ENCODE peak calls at places on chromosomes 1 and 21, in seven cellular contexts. W is astrocyte, E is PC-3, Z is AG04450, H is psoas muscle, O is left lung, J is Caco-2. X is an unnamed sample.

GRCh38 chr1:17633654-17634053 is 94.2 kb downstream of the ARHGEF10L start:
- DNase-seq in W (peak; percentile 83), E (peak; percentile 59), Z (peak; percentile 32), H (no peak), O (no peak), J (no peak), X (no peak)

GRCh38 chr21:33364830-33365229 is 38.4 kb upstream of the IFNGR2 start:
- DNase-seq in W (no peak), E (no peak), Z (no peak), H (no peak), O (no peak), J (no peak), X (no peak)

GRCh38 chr1:204705493-204705811 is 19.9 kb upstream of the LRRN2 start:
- DNase-seq in W (no peak), E (no peak), Z (no peak), H (no peak), O (no peak), J (no peak), X (no peak)

GRCh38 chr1:208829601-208830000 is 585.4 kb upstream of the PLXNA2 start:
- DNase-seq in W (no peak), E (no peak), Z (no peak), H (no peak), O (no peak), J (no peak), X (no peak)

GRCh38 chr1:92749024-92749634 is 35.8 kb downstream of the EVI5 start:
- DNase-seq in W (peak; percentile 37), E (peak; percentile 72), Z (no peak), H (no peak), O (no peak), J (no peak), X (peak; percentile 55)

GRCh38 chr1:16243408-16243690 is 6.4 kb upstream of the CPLANE2 start:
- DNase-seq in W (no peak), E (no peak), Z (no peak), H (no peak), O (no peak), J (no peak), X (no peak)

GRCh38 chr1:229344139-229344538 is 1.3 kb upstream of the CCSAP start:
- DNase-seq in W (no peak), E (no peak), Z (no peak), H (no peak), O (no peak), J (no peak), X (no peak)

GRCh38 chr1:230868736-230869385 is 540 bp upstream of the C1orf198 start:
- DNase-seq in W (no peak), E (peak; percentile 65), Z (no peak), H (peak; percentile 64), O (peak; percentile 80), J (peak; percentile 78), X (peak; percentile 60)

GRCh38 chr1:67832737-67833594 is at the start of gene GNG12:
- DNase-seq in W (peak; percentile 62), E (peak; percentile 79), Z (no peak), H (peak; percentile 74), O (peak; percentile 91), J (peak; percentile 79), X (peak; percentile 88)

GRCh38 chr1:157218671-157219070 is 80.5 kb upstream of the ETV3 start:
- DNase-seq in W (no peak), E (no peak), Z (no peak), H (no peak), O (no peak), J (no peak), X (no peak)

GRCh38 chr1:1809489-1809888 is 31.2 kb upstream of the NADK start:
- DNase-seq in W (no peak), E (no peak), Z (no peak), H (no peak), O (no peak), J (no peak), X (no peak)

GRCh38 chr1:20349561-20349960 is 58.9 kb downstream of the VWA5B1 start:
- DNase-seq in W (no peak), E (no peak), Z (no peak), H (no peak), O (no peak), J (no peak), X (no peak)

GRCh38 chr1:40312238-40313205 is 4.6 kb downstream of the COL9A2 start:
- DNase-seq in W (no peak), E (no peak), Z (no peak), H (no peak), O (peak; percentile 90), J (no peak), X (no peak)

GRCh38 chr21:37532868-37533780 is 166.6 kb downstream of the DYRK1A start:
- DNase-seq in W (peak; percentile 70), E (peak; percentile 86), Z (no peak), H (no peak), O (peak; percentile 71), J (no peak), X (no peak)

GRCh38 chr1:53592521-53592982 is 133.4 kb downstream of the DMRTB1 start:
- DNase-seq in W (peak; percentile 69), E (peak; percentile 76), Z (peak; percentile 57), H (no peak), O (no peak), J (peak; percentile 54), X (no peak)

GRCh38 chr1:1431845-1432565 is 3.5 kb upstream of the VWA1 start:
- DNase-seq in W (no peak), E (peak; percentile 37), Z (no peak), H (peak; percentile 76), O (peak; percentile 86), J (peak; percentile 88), X (no peak)

GRCh38 chr21:36175771-36176565 is 19.3 kb downstream of the DOP1B start:
- DNase-seq in W (no peak), E (no peak), Z (no peak), H (no peak), O (no peak), J (no peak), X (no peak)

DNA sequence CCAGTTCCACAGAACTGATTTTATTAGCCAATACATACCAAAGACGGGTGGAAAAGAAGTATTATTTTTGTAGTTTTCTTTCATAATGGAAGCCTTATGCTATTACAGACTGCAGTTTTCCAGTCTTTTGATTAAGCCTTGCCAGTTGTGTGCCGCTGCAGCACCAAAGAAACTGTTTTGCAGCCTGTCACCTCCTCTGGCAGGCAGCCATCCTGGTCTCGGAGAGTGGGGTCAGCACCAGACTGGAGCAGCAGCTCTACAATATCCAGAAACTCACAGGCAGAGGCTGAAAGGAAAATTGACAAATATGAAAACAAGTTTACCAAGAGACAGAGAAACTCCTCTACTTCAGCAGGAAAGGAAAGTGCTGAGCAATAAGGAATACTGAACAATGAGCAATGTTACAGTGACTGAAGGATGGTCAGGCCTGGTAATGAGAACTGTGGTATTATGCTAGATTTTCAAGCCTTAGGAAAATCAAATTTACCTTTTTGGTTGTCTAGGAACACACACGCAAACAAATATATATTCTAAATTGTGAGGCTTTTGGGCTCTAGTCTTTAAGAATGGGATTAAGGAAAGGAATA is 58.3 kb downstream of the LHX4 start:
- DNase-seq in W (no peak), E (no peak), Z (no peak), H (no peak), O (no peak), J (no peak), X (no peak)
- H3K9me3 ChIP-seq in W (no peaks in the 10 kb centered on the region), E (no peaks in the 10 kb centered on the region), Z (no peaks in the 10 kb centered on the region), H (no peaks in the 10 kb centered on the region), O (no peaks in the 10 kb centered on the region), J (no peaks in the 10 kb centered on the region), X (no peaks in the 10 kb centered on the region)

GRCh38 chr1:49331066-49331852 is 554.6 kb upstream of the BEND5 start:
- DNase-seq in W (no peak), E (peak; percentile 48), Z (no peak), H (no peak), O (peak; percentile 57), J (no peak), X (no peak)
- H3K9me3 ChIP-seq in W (no peaks in the 10 kb centered on the region), E (no peaks in the 10 kb centered on the region), Z (peaks cover 14% of the 10 kb centered on the region), H (no peaks in the 10 kb centered on the region), O (no peaks in the 10 kb centered on the region), J (no peaks in the 10 kb centered on the region), X (no peaks in the 10 kb centered on the region)

DNA sequence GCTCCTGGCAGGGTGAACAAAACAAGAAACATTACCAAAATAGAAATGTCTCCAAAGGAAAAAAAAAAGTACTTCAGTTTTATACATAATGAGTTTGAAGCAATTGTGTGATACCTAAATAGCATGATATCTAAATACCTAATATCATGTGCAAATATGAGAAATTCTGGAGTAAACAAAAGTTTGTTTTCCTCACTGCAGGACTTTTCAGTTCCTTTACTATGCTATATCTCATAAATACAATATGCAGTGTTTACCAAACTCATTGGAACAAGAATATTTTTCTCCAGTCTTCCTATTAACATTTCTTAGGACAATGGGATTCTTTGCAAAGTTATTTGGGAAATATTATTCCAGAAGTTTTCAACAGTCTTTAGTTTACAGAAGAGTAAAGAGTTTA is 98.1 kb downstream of the VAV3 start:
- DNase-seq in W (no peak), E (no peak), Z (no peak), H (no peak), O (no peak), J (no peak), X (no peak)
- H3K9me3 ChIP-seq in W (no peaks in the 10 kb centered on the region), E (no peaks in the 10 kb centered on the region), Z (no peaks in the 10 kb centered on the region), H (no peaks in the 10 kb centered on the region), O (no peaks in the 10 kb centered on the region), J (no peaks in the 10 kb centered on the region), X (no peaks in the 10 kb centered on the region)

GRCh38 chr21:15514073-15514946 is 215.5 kb upstream of the USP25 start:
- DNase-seq in W (no peak), E (no peak), Z (no peak), H (no peak), O (no peak), J (no peak), X (no peak)

GRCh38 chr21:15506086-15506485 is 223.7 kb upstream of the USP25 start:
- DNase-seq in W (no peak), E (peak; percentile 26), Z (no peak), H (no peak), O (no peak), J (no peak), X (no peak)

GRCh38 chr21:15508554-15508953 is 221.2 kb upstream of the USP25 start:
- DNase-seq in W (no peak), E (no peak), Z (no peak), H (no peak), O (no peak), J (no peak), X (no peak)
- H3K9me3 ChIP-seq in W (no peaks in the 10 kb centered on the region), E (no peaks in the 10 kb centered on the region), Z (no peaks in the 10 kb centered on the region), H (no peaks in the 10 kb centered on the region), O (no peaks in the 10 kb centered on the region), J (no peaks in the 10 kb centered on the region), X (no peaks in the 10 kb centered on the region)

DNA sequence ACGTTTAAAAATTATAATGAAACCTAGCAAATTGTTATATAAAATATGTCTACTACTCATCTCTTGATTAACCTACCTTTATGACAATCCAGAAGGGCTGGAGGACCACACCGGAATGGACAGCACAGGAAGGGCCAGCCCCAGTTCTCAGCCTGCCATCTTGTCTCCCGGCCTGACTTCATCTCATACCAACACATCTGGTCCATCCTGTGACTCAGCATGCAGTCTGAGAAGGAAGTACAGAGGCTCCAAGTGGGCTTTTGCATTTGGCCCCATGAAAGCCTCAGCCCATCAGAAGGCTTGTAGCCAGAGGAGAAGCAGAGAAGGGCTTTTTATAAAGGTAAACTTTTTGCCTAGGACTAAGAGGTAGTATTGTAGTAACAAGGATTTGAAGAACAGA is 436.6 kb downstream of the MRPL39 start:
- DNase-seq in W (peak; percentile 5), E (no peak), Z (no peak), H (no peak), O (no peak), J (no peak), X (no peak)
- H3K9me3 ChIP-seq in W (peaks cover 5% of the 10 kb centered on the region), E (peaks cover 22% of the 10 kb centered on the region), Z (no peaks in the 10 kb centered on the region), H (no peaks in the 10 kb centered on the region), O (peaks cover 29% of the 10 kb centered on the region), J (peaks cover 4% of the 10 kb centered on the region), X (no peaks in the 10 kb centered on the region)